ENCODE peak calls at places on chromosomes 13 and 19, in nine cellular contexts. Q, T, X, Y, I, P, J, U and S are unnamed samples.

GRCh38 chr13:91162180-91162579 is 185.3 kb upstream of the MIR17HG start:
- DNase-seq in X (no peak), Q (no peak), U (no peak), P (no peak), I (no peak), T (no peak), Y (no peak), J (no peak), S (no peak)

GRCh38 chr13:40597735-40598365 is 68.6 kb downstream of the FOXO1 start:
- DNase-seq in Y (no peak), X (no peak), P (no peak), T (no peak), J (no peak), U (no peak), Q (no peak), I (no peak), S (no peak)

GRCh38 chr19:55418185-55418584 is 10.6 kb upstream of the UBE2S start:
- DNase-seq in T (no peak), Q (peak; percentile 91), Y (peak; percentile 33), X (no peak), J (peak; percentile 71), U (peak; percentile 74), I (no peak), P (no peak), S (peak; percentile 53)

GRCh38 chr13:35139591-35139990 is 197.5 kb downstream of the NBEA start:
- DNase-seq in T (no peak), J (peak; percentile 81), Y (no peak), X (no peak), P (no peak), U (no peak), I (no peak), Q (no peak), S (no peak)

GRCh38 chr19:23913931-23914330 is 755 bp upstream of the ZNF726 start:
- DNase-seq in T (no peak), Y (no peak), X (no peak), I (no peak), U (no peak), P (no peak), J (no peak), Q (no peak), S (no peak)

GRCh38 chr13:79667771-79668170 is 186.8 kb downstream of the NDFIP2 start:
- DNase-seq in P (no peak), Y (no peak), I (no peak), J (no peak), X (no peak), T (no peak), Q (no peak), U (no peak), S (no peak)

GRCh38 chr19:51600940-51601575 is 29.1 kb downstream of the SIGLEC5 start:
- DNase-seq in X (no peak), Y (no peak), J (no peak), P (no peak), U (no peak), Q (no peak), I (no peak), T (no peak), S (no peak)

GRCh38 chr13:41680900-41681299 is 223.6 kb downstream of the RGCC start:
- DNase-seq in J (no peak), T (no peak), P (no peak), U (no peak), Q (no peak), I (no peak), X (no peak), Y (no peak), S (no peak)

GRCh38 chr13:41614671-41615519 is 157.5 kb downstream of the RGCC start:
- DNase-seq in U (no peak), Q (no peak), J (peak; percentile 40), I (no peak), Y (peak; percentile 57), X (no peak), T (no peak), P (no peak), S (peak; percentile 25)

GRCh38 chr13:104796581-104796980 is 1730.4 kb upstream of the SLC10A2 start:
- DNase-seq in Y (no peak), I (no peak), X (no peak), U (no peak), Q (no peak), P (no peak), T (no peak), J (no peak), S (no peak)

GRCh38 chr13:43763143-43763759 is 23.5 kb downstream of the ENOX1 start:
- DNase-seq in X (no peak), I (no peak), Y (no peak), U (no peak), Q (no peak), J (no peak), T (no peak), P (no peak), S (no peak)

GRCh38 chr19:14502334-14503092 is 6.6 kb upstream of the GIPC1 start:
- DNase-seq in Q (no peak), P (no peak), I (no peak), T (no peak), Y (no peak), U (no peak), J (no peak), X (no peak), S (no peak)

GRCh38 chr13:39767791-39768564 is 112.5 kb downstream of the COG6 start:
- DNase-seq in J (no peak), P (no peak), I (no peak), U (no peak), T (no peak), Y (no peak), Q (no peak), X (no peak), S (no peak)

GRCh38 chr19:8210660-8211101 is 1.5 kb downstream of the CERS4 start:
- DNase-seq in J (no peak), P (no peak), T (no peak), Q (no peak), X (no peak), Y (no peak), U (no peak), I (no peak), S (no peak)

GRCh38 chr13:102680842-102681725 is 13.8 kb downstream of the METTL21C start:
- DNase-seq in T (no peak), U (no peak), J (no peak), X (no peak), Y (no peak), I (no peak), Q (no peak), P (no peak), S (no peak)

DNA sequence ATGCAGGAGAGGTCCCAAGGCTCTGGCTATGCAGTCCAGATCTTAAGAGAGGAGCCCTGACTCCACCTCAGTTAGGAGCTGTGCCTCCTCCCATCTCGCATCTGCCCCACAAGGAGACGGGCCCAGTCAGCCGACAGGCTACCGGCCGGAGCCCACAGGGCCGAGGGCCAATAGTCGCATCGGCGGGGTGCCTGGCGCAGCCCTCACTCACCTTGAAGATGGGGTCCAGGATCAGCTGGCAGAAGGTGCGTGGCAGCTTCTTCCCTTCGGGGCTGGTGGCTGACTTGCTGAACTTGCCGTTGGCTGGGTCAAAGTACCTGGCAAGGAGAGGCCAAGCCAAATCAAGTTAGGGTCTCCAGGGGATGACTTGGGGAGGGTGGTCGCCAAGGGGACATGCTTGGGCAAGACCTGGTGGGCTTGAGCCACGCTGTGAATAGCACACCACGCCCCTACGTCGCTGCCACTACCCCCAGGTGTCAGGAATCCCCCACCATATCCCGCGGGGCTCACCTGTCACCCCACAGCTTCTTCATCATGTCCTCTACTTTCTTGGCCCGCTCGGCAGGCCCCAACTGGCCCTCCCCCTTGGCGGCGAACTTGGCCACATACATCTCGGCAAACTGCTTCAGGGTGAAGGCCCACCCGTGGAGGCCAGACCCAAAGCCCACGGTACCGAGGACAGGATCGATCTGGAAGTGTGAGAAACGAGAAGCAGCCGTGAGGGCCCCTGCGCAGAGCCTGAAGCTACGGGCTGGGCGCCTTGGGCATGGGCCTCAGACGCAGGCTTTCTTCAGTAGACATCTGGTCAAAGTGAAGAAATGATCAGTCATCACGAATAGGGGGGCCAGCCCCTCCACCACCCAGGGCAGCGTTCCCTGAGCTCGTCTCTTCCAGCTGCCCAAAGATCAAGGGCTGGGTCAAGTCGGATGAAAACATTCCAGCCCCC is 3.3 kb downstream of the EEF2 start:
- DNase-seq in Y (no peak), X (no peak), T (no peak), P (no peak), I (no peak), U (no peak), Q (no peak), J (no peak), S (no peak)
- TF ChIP-seq POLR2A in Y (no peak), X (no peak), T (no peak), P (no peak), I (no peak), U (no peak), Q (no peak), J (no peak), S (no peak)

GRCh38 chr19:11247934-11248333 is 8.5 kb downstream of the ANGPTL8 start:
- DNase-seq in P (no peak), X (no peak), T (no peak), Q (no peak), J (no peak), Y (no peak), I (no peak), U (no peak), S (no peak)
- H3K27ac ChIP-seq in P (peak overlapping the region; percentile 60), X (peak overlapping the region; percentile 91), T (peak overlapping the region; percentile 46), Q (no peak overlapping the region), J (no peak overlapping the region), Y (peak overlapping the region; percentile 31), I (peak overlapping the region; percentile 78), U (no peak overlapping the region), S (no peak overlapping the region)

GRCh38 chr19:40411125-40411842 is 1.9 kb downstream of the PRX start:
- DNase-seq in J (no peak), Y (no peak), Q (no peak), T (no peak), U (no peak), I (no peak), P (no peak), X (peak; percentile 86), S (peak; percentile 21)

GRCh38 chr19:40414536-40415535 is 1.7 kb upstream of the PRX start:
- DNase-seq in J (no peak), P (no peak), Q (no peak), X (no peak), T (no peak), Y (no peak), I (no peak), U (no peak), S (no peak)

GRCh38 chr19:40412866-40413265 is 312 bp downstream of the PRX start:
- DNase-seq in Y (no peak), T (no peak), U (no peak), X (no peak), P (no peak), J (no peak), Q (no peak), I (no peak), S (no peak)

GRCh38 chr19:40411958-40412499 is 1.1 kb downstream of the PRX start:
- DNase-seq in J (no peak), Q (no peak), X (no peak), T (no peak), P (no peak), U (no peak), Y (no peak), I (no peak), S (no peak)

GRCh38 chr19:40413291-40413994 is at the start of gene PRX:
- DNase-seq in P (no peak), I (no peak), T (no peak), Q (no peak), U (no peak), X (no peak), J (no peak), Y (no peak), S (no peak)
- TF ChIP-seq POLR2A in P (peak; percentile 36), I (no peak), T (no peak), Q (no peak), U (no peak), X (no peak), J (no peak), Y (no peak), S (no peak)

GRCh38 chr19:39408392-39409206 is 2.0 kb downstream of the ZFP36 start:
- DNase-seq in Y (peak; percentile 43), U (peak; percentile 68), I (no peak), Q (no peak), T (no peak), X (no peak), J (peak; percentile 32), P (no peak), S (no peak)
- H3K27ac ChIP-seq in Y (peak overlapping the region; percentile 100), U (peak overlapping the region; percentile 100), I (peak overlapping the region; percentile 100), Q (peak overlapping the region; percentile 94), T (peak overlapping the region; percentile 100), X (peak overlapping the region; percentile 98), J (peak overlapping the region; percentile 32), P (peak overlapping the region; percentile 94), S (peak overlapping the region; percentile 87)